ENCODE peak calls at places on chromosomes 1 and 21, in five cellular contexts. R is right lobe of liver, U is PC-9, J is brain microvascular endothelial cell, A is left ventricle myocardium inferior. V is an unnamed sample.

GRCh38 chr21:14273736-14274538 is 58.0 kb downstream of the RBM11 start:
- DNase-seq in R (peak; percentile 96), U (no peak), J (no peak), A (peak; percentile 65), V (peak; percentile 77)

GRCh38 chr1:41236781-41237180 is 5.3 kb downstream of the SCMH1 start:
- DNase-seq in R (no peak), U (no peak), J (no peak), A (no peak), V (no peak)

GRCh38 chr1:207627496-207627895 is 17.4 kb upstream of the CR1L start:
- DNase-seq in R (no peak), U (no peak), J (no peak), A (no peak), V (no peak)

GRCh38 chr1:51266791-51267190 is 30.7 kb downstream of the RNF11 start:
- DNase-seq in R (no peak), U (no peak), J (no peak), A (no peak), V (no peak)

GRCh38 chr1:208448425-208448824 is 204.2 kb upstream of the PLXNA2 start:
- DNase-seq in R (no peak), U (no peak), J (no peak), A (no peak), V (no peak)

GRCh38 chr1:229509576-229509975 is 1.4 kb upstream of the NUP133 start:
- DNase-seq in R (no peak), U (no peak), J (peak; percentile 35), A (no peak), V (no peak)

GRCh38 chr1:221097479-221098281 is 218.4 kb downstream of the HLX start:
- DNase-seq in R (no peak), U (peak; percentile 37), J (peak; percentile 69), A (no peak), V (no peak)

GRCh38 chr1:93114403-93114802 is 35.3 kb downstream of the MTF2 start:
- DNase-seq in R (no peak), U (peak; percentile 68), J (no peak), A (no peak), V (no peak)

GRCh38 chr1:25461783-25462182 is 31.1 kb downstream of the MACO1 start:
- DNase-seq in R (no peak), U (no peak), J (no peak), A (no peak), V (no peak)

GRCh38 chr1:22508991-22509390 is 54.3 kb upstream of the EPHA8 start:
- DNase-seq in R (no peak), U (no peak), J (no peak), A (no peak), V (no peak)

GRCh38 chr1:3570081-3570986 is 41.0 kb downstream of the MEGF6 start:
- DNase-seq in R (no peak), U (peak; percentile 51), J (no peak), A (no peak), V (no peak)

GRCh38 chr1:227816750-227817446 is 1.4 kb downstream of the PRSS38 start:
- DNase-seq in R (no peak), U (no peak), J (no peak), A (no peak), V (no peak)

GRCh38 chr1:207069059-207069458 is 16.0 kb downstream of the PFKFB2 start:
- DNase-seq in R (no peak), U (no peak), J (no peak), A (no peak), V (no peak)

GRCh38 chr1:54975709-54976108 is 4.7 kb upstream of the TMEM61 start:
- DNase-seq in R (no peak), U (no peak), J (no peak), A (no peak), V (no peak)

GRCh38 chr1:15678578-15678977 is 5.5 kb upstream of the PLEKHM2 start:
- DNase-seq in R (no peak), U (peak; percentile 84), J (peak; percentile 90), A (no peak), V (no peak)

GRCh38 chr1:16625497-16626408 is 12.4 kb upstream of the NBPF1 start:
- DNase-seq in R (peak; percentile 76), U (peak; percentile 17), J (no peak), A (peak; percentile 19), V (peak; percentile 14)

GRCh38 chr1:94045465-94046056 is 75.4 kb downstream of the ABCA4 start:
- DNase-seq in R (peak; percentile 75), U (peak; percentile 97), J (peak; percentile 99), A (peak; percentile 91), V (peak; percentile 86)

GRCh38 chr1:34929497-34929852 is at the start of gene DLGAP3:
- DNase-seq in R (no peak), U (no peak), J (no peak), A (no peak), V (no peak)

GRCh38 chr1:52239708-52240001 is 97.8 kb downstream of the ZFYVE9 start:
- DNase-seq in R (no peak), U (no peak), J (no peak), A (no peak), V (no peak)

GRCh38 chr1:67393240-67393639 is 37.0 kb downstream of the SERBP1 start:
- DNase-seq in R (no peak), U (no peak), J (no peak), A (peak; percentile 24), V (no peak)

GRCh38 chr1:111535256-111536191 is 32.1 kb upstream of the ADORA3 start:
- DNase-seq in R (peak; percentile 62), U (no peak), J (no peak), A (no peak), V (no peak)

GRCh38 chr1:209879539-209879938 is 51.8 kb downstream of the UTP25 start:
- DNase-seq in R (no peak), U (no peak), J (no peak), A (no peak), V (no peak)

GRCh38 chr21:37561941-37562919 is 195.7 kb downstream of the DYRK1A start:
- DNase-seq in R (no peak), U (no peak), J (no peak), A (no peak), V (no peak)

GRCh38 chr1:151905070-151905442 is 4.3 kb downstream of the THEM4 start:
- DNase-seq in R (no peak), U (no peak), J (peak; percentile 23), A (no peak), V (no peak)

GRCh38 chr1:67650061-67650460 is 34.9 kb upstream of the GADD45A start:
- DNase-seq in R (no peak), U (no peak), J (no peak), A (no peak), V (no peak)

GRCh38 chr1:235411489-235412486 is 44.6 kb downstream of the TBCE start:
- DNase-seq in R (peak; percentile 83), U (peak; percentile 40), J (no peak), A (no peak), V (no peak)

GRCh38 chr1:9798236-9799130 is 25.3 kb downstream of the CLSTN1 start:
- DNase-seq in R (no peak), U (no peak), J (no peak), A (no peak), V (no peak)

GRCh38 chr1:68128157-68128556 is 77.7 kb upstream of the DIRAS3 start:
- DNase-seq in R (no peak), U (no peak), J (peak; percentile 60), A (no peak), V (no peak)

GRCh38 chr1:181099152-181100014 is 10.9 kb downstream of the IER5 start:
- DNase-seq in R (no peak), U (peak; percentile 11), J (no peak), A (no peak), V (no peak)

GRCh38 chr1:63042278-63042677 is 258.3 kb downstream of the ATG4C start:
- DNase-seq in R (no peak), U (no peak), J (no peak), A (no peak), V (no peak)

GRCh38 chr1:89310505-89310904 is 37.8 kb upstream of the GBP5 start:
- DNase-seq in R (no peak), U (no peak), J (no peak), A (no peak), V (no peak)

DNA sequence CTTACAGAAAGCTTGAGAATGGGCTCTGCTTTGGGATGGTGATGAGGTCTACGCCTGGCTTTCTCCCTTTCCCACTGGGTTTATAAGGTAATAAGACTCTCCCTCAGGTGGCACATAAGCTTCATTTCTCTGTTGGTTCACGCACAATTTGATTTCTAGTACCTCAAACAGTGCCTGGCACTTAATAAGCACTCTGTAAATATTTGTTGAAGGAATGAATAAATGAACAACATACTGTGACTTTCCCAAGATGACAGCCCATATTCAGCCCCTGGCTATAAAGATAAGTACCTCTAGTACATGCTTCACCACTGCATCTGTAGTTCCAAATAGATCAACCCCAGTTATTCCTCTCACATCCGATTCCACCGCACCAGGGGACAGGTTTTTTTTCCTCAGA is 17.8 kb downstream of the COPA start:
- DNase-seq in R (no peak), U (no peak), J (no peak), A (no peak), V (no peak)
- H3K36me3 ChIP-seq in R (peaks cover 77% of the 10 kb centered on the region), U (peaks cover 24% of the 10 kb centered on the region), J (peaks cover 90% of the 10 kb centered on the region), A (peaks cover 91% of the 10 kb centered on the region), V (no peaks in the 10 kb centered on the region)

DNA sequence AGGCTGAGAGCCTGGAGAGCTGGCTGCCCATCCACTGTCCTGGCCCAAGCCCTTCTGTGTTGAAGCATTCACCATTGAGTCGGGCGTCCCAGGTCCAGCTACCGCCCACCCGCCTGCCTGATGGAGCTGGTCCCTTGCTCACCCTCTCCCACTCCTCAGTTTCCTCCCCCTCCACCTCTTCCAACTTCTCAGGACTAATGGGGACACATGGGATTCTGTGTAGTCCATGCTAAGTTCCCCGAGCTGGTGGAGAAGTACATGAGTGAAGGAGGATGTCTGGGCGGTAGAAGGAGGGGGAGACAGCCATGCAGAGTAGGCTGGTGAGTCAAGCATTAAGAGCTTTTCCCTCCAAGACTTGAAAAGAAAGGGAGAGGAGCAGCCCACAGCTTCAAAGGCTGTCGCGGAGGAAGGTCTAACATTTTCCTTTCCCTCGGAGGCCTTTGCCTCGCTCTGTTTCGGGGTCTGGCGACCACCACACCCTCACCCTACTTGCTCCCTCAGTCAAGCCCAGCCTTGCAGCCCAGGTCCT is 561 bp downstream of the SLC26A9 start:
- DNase-seq in R (no peak), U (no peak), J (no peak), A (no peak), V (no peak)
- H3K27me3 ChIP-seq in R (no peaks in the 10 kb centered on the region), U (peaks cover 12% of the 10 kb centered on the region), J (peaks cover 23% of the 10 kb centered on the region), A (peaks cover 27% of the 10 kb centered on the region), V (no peaks in the 10 kb centered on the region)

GRCh38 chr21:44855572-44855971 is 17.9 kb downstream of the PTTG1IP start:
- DNase-seq in R (peak; percentile 39), U (no peak), J (no peak), A (no peak), V (no peak)
- H3K36me3 ChIP-seq in R (peaks cover 65% of the 10 kb centered on the region), U (peaks cover 3% of the 10 kb centered on the region), J (peaks cover 42% of the 10 kb centered on the region), A (peaks cover 63% of the 10 kb centered on the region), V (no peaks in the 10 kb centered on the region)

DNA sequence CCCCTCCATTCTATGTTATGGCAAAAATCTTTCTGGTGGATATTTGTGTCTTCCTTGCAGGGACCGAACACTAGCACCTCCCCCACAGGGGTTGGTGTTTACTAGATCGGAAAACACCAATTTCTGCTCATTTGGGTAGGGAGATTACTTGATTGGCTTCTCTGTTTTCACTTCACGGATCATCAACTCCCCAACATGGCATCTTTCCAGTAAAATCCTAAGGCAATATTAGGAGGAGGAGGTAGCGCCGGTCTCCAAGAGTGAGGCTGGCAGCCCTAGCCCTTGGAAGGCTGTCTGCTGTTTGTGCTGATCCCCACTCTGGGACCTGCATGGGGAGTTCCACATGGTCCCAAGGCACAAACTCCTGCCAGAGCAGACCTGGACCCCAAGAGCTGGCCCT is 12.2 kb downstream of the VASH2 start:
- DNase-seq in R (no peak), U (no peak), J (no peak), A (no peak), V (no peak)
- H3K27me3 ChIP-seq in R (no peaks in the 10 kb centered on the region), U (peaks cover 52% of the 10 kb centered on the region), J (no peaks in the 10 kb centered on the region), A (peaks cover 39% of the 10 kb centered on the region), V (no peaks in the 10 kb centered on the region)

GRCh38 chr1:174326278-174326677 is 121.5 kb upstream of the GPR52 start:
- DNase-seq in R (no peak), U (no peak), J (no peak), A (no peak), V (no peak)
- H3K36me3 ChIP-seq in R (no peaks in the 10 kb centered on the region), U (peaks cover 3% of the 10 kb centered on the region), J (no peaks in the 10 kb centered on the region), A (peaks cover 37% of the 10 kb centered on the region), V (no peaks in the 10 kb centered on the region)